ENCODE peak calls at places on chromosomes 16 and 17, in five cellular contexts. K is PC-9; M is CD4-positive, CD25-positive, alpha-beta regulatory T cell; S is lower lobe of right lung; O is ascending aorta. I is an unnamed sample. For H3K4me1, the result is how much of the 10 kb centered on the place peaks cover.

GRCh38 chr17:34220045-34220775 is 34.9 kb upstream of the CCL2 start:
- DNase-seq in K (no peak), M (no peak), O (no peak), S (no peak), I (no peak)

GRCh38 chr16:25481636-25482035 is 210.1 kb upstream of the HS3ST4 start:
- DNase-seq in O (no peak), K (no peak), M (no peak), S (no peak), I (no peak)

GRCh38 chr16:67555795-67556212 is 6.5 kb upstream of the CTCF start:
- DNase-seq in K (no peak), O (no peak), M (peak), S (no peak), I (no peak)

GRCh38 chr16:9706217-9706616 is 476.0 kb downstream of the GRIN2A start:
- DNase-seq in K (no peak), M (no peak), S (no peak), O (no peak), I (no peak)

GRCh38 chr17:58306131-58306951 is 22.3 kb downstream of the TSPOAP1 start:
- DNase-seq in M (no peak), K (no peak), O (no peak), S (no peak), I (peak)

GRCh38 chr17:44216173-44216572 is 3.3 kb downstream of the UBTF start:
- DNase-seq in O (no peak), S (no peak), K (no peak), M (peak), I (no peak)

GRCh38 chr17:12421646-12422306 is 243.9 kb upstream of the MYOCD start:
- DNase-seq in O (no peak), K (no peak), S (no peak), M (no peak), I (peak)

GRCh38 chr17:8821446-8822105 is 22.4 kb upstream of the MFSD6L start:
- DNase-seq in S (no peak), K (no peak), M (no peak), O (no peak), I (peak)

GRCh38 chr17:16432017-16432416 is 16.6 kb downstream of the TRPV2 start:
- DNase-seq in M (no peak), S (no peak), O (no peak), K (no peak), I (no peak)

GRCh38 chr17:58412910-58413630 is 4.3 kb downstream of the RNF43 start:
- DNase-seq in S (no peak), K (no peak), M (no peak), O (no peak), I (no peak)

DNA sequence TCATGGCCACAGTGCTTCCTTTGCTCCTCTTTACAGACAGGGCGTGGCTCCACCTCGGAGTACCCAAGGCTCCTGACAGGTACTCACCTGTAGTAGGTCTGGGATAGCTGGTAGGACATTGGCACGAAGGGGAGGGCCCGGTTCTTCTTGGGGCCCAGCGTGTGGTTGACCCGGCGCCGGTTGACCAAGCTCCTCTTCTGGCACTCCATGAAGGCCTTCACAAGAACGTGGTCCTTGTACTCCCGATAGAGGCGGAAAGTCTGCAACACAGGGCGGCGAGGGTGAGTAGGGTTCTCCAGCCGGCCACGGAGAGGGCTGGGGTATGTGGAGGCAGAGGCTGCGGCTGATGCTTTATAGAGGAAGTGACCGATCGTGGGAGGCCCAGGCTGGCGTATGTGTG is 69.7 kb downstream of the IL21R start:
- DNase-seq in K (no peak), S (no peak), M (no peak), O (no peak), I (no peak)
- H3K4me1 ChIP-seq in K (under half), S (under half), M (under half), O (under half), I (under half)

GRCh38 chr17:50636804-50637195 is 2.1 kb downstream of the ABCC3 start:
- DNase-seq in M (no peak), K (no peak), S (no peak), O (no peak), I (no peak)
- H3K27ac ChIP-seq in M (no peak), K (peak), S (no peak), O (peak), I (no peak)

DNA sequence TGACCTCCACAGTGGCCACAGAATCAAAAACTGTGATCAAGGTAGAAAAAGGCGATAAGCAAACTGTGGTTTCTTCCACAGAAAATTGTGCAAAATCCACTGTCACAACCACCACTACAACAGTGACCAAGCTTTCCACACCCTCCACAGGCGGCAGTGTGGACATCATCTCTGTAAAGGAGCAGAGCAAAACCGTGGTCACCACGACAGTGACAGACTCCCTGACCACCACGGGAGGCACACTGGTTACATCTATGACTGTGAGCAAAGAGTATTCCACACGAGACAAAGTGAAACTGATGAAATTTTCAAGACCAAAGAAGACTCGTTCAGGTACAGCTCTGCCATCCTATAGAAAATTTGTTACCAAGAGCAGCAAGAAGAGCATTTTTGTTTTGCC is 83.6 kb downstream of the C17orf58 start:
- DNase-seq in M (no peak), S (no peak), K (no peak), O (no peak), I (no peak)
- H3K4me3 ChIP-seq in M (no peak), S (no peak), K (no peak), O (no peak), I (no peak)

GRCh38 chr17:78748048-78748729 is 33.9 kb downstream of the CYTH1 start:
- DNase-seq in O (no peak), K (no peak), M (peak), S (peak), I (no peak)

GRCh38 chr17:78746263-78746948 is 35.7 kb downstream of the CYTH1 start:
- DNase-seq in S (no peak), K (no peak), O (no peak), M (no peak), I (no peak)

GRCh38 chr17:78747479-78747878 is 34.6 kb downstream of the CYTH1 start:
- DNase-seq in M (no peak), O (no peak), S (no peak), K (no peak), I (no peak)

GRCh38 chr17:78746949-78747269 is 35.2 kb downstream of the CYTH1 start:
- DNase-seq in O (no peak), K (no peak), M (no peak), S (no peak), I (no peak)

DNA sequence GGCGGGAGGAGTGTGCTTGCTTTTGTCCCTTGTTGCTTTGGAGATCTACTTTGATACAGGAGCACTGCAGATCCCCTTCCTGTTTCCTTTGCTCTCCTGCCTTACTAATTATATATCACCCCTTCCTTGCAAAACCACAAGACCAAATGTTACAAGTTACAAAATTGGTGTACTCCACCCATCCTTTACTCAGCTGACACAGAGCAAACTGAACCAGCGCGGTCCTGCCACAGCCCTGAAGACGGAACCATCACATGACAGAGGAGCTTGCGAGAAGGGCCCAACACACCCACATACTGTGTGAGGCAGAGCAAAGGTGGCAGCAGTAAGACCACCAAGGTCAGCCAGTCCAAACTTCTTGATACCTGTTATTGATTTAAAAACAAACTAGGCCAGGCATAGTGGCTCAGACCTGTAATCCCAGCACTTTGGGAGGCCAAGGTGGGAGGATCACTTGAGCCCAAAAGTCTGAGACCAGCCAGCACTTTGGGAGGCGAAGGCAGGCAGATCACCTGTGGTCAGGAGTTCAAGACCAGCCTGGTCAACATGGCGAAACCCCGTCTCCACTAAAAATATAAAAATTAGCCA is 33.2 kb downstream of the CYTH1 start:
- DNase-seq in M (peak), O (peak), S (peak), K (no peak), I (no peak)
- H3K4me1 ChIP-seq in M (half or more), O (under half), S (half or more), K (under half), I (half or more)